ENCODE peak calls at places on chromosome 2, in eight cellular contexts. A is hepatocyte, B is GM23338, H is HCT116, T is PC-3, N is neural progenitor cell, S is SK-N-SH, U is MM.1S. C is an unnamed sample.

GRCh38 chr2:74835831-74836674 is 2.1 kb downstream of the HK2 start:
- DNase-seq in S (peak; percentile 75), N (peak; percentile 75), U (peak; percentile 68), A (peak; percentile 59), T (peak; percentile 80), H (peak; percentile 51), B (peak; percentile 91), C (peak; percentile 61)

GRCh38 chr2:153074207-153074606 is 355.8 kb downstream of the ARL6IP6 start:
- DNase-seq in B (no peak), H (no peak), A (no peak), S (no peak), T (peak; percentile 5), N (no peak), U (no peak), C (peak; percentile 10)

GRCh38 chr2:85838181-85838580 is 50.6 kb downstream of the ST3GAL5 start:
- DNase-seq in H (no peak), B (peak; percentile 79), T (no peak), S (no peak), N (peak; percentile 40), A (no peak), U (no peak), C (no peak)

GRCh38 chr2:12928197-12928596 is 211.5 kb downstream of the TRIB2 start:
- DNase-seq in S (peak; percentile 41), H (no peak), T (peak; percentile 96), N (no peak), A (peak; percentile 8), U (no peak), B (no peak), C (peak; percentile 91)

GRCh38 chr2:159438720-159439353 is 152.3 kb upstream of the WDSUB1 start:
- DNase-seq in H (no peak), S (no peak), T (no peak), A (no peak), U (no peak), N (no peak), B (no peak), C (no peak)

GRCh38 chr2:7034313-7034712 is 117.1 kb downstream of the RNF144A start:
- DNase-seq in U (no peak), B (peak; percentile 49), N (peak; percentile 39), S (peak; percentile 70), A (peak; percentile 35), H (no peak), T (peak; percentile 31), C (peak; percentile 12)

GRCh38 chr2:204321910-204322765 is 223.1 kb upstream of the PARD3B start:
- DNase-seq in B (no peak), S (no peak), N (no peak), A (no peak), U (no peak), H (no peak), T (peak; percentile 85), C (peak; percentile 25)

GRCh38 chr2:222380456-222380855 is 43.9 kb upstream of the SGPP2 start:
- DNase-seq in H (no peak), S (no peak), B (no peak), N (no peak), A (no peak), U (no peak), T (no peak), C (no peak)

GRCh38 chr2:54680397-54681032 is 42.9 kb upstream of the EML6 start:
- DNase-seq in N (no peak), T (peak; percentile 46), H (no peak), S (no peak), B (no peak), A (no peak), U (no peak), C (peak; percentile 68)

GRCh38 chr2:160282063-160282580 is 82.0 kb upstream of the ITGB6 start:
- DNase-seq in A (no peak), U (peak; percentile 10), S (no peak), H (no peak), T (no peak), N (no peak), B (no peak), C (no peak)

GRCh38 chr2:182280128-182280527 is 146.7 kb downstream of the PDE1A start:
- DNase-seq in H (no peak), S (no peak), U (no peak), A (no peak), B (no peak), N (no peak), T (no peak), C (peak; percentile 10)

GRCh38 chr2:241237047-241237446 is 48.6 kb downstream of the ANO7 start:
- DNase-seq in N (no peak), B (no peak), T (no peak), A (no peak), U (no peak), S (no peak), H (no peak), C (no peak)

GRCh38 chr2:23475036-23475435 is 90.1 kb downstream of the KLHL29 start:
- DNase-seq in T (no peak), B (peak; percentile 66), S (no peak), U (no peak), H (no peak), N (peak; percentile 83), A (no peak), C (no peak)

GRCh38 chr2:204260162-204260877 is 285.0 kb upstream of the PARD3B start:
- DNase-seq in A (peak; percentile 90), U (peak; percentile 50), T (peak; percentile 84), B (peak; percentile 96), N (peak; percentile 94), S (peak; percentile 69), H (peak; percentile 65), C (peak; percentile 84)

GRCh38 chr2:64526034-64526433 is 1.9 kb downstream of the AFTPH start:
- DNase-seq in H (no peak), T (no peak), A (no peak), U (no peak), B (no peak), S (no peak), N (no peak), C (no peak)

GRCh38 chr2:275457-275856 is 10.7 kb downstream of the ACP1 start:
- DNase-seq in B (no peak), U (no peak), T (no peak), H (no peak), S (no peak), N (no peak), A (no peak), C (no peak)

GRCh38 chr2:112803691-112804521 is 19.6 kb upstream of the IL1A start:
- DNase-seq in U (no peak), H (no peak), N (no peak), A (peak; percentile 40), T (peak; percentile 96), S (no peak), B (no peak), C (peak; percentile 73)

GRCh38 chr2:189577108-189577507 is 3.5 kb downstream of the SLC40A1 start:
- DNase-seq in A (no peak), T (no peak), N (no peak), B (no peak), U (no peak), S (no peak), H (no peak), C (no peak)

GRCh38 chr2:189581354-189582139 is 961 bp upstream of the SLC40A1 start:
- DNase-seq in A (peak; percentile 53), T (peak; percentile 24), U (no peak), B (peak; percentile 82), N (peak; percentile 50), S (peak; percentile 54), H (no peak), C (no peak)

GRCh38 chr2:189580662-189581353 is at the start of gene SLC40A1:
- DNase-seq in U (peak; percentile 62), S (peak; percentile 95), H (no peak), A (peak; percentile 95), B (peak; percentile 73), T (peak; percentile 61), N (peak; percentile 81), C (peak; percentile 56)

GRCh38 chr2:189578272-189578671 is 2.3 kb downstream of the SLC40A1 start:
- DNase-seq in A (no peak), N (no peak), U (no peak), B (no peak), H (no peak), T (no peak), S (no peak), C (no peak)

GRCh38 chr2:189579585-189579984 is 1.0 kb downstream of the SLC40A1 start:
- DNase-seq in A (peak; percentile 34), H (no peak), N (no peak), S (no peak), U (no peak), T (no peak), B (no peak), C (peak; percentile 26)
- H3K27me3 ChIP-seq in A (no peaks in the 10 kb centered on the region), H (no peaks in the 10 kb centered on the region), N (peaks cover 100% of the 10 kb centered on the region), S (no peaks in the 10 kb centered on the region), U (no peaks in the 10 kb centered on the region), T (no peaks in the 10 kb centered on the region), B (peaks cover 98% of the 10 kb centered on the region), C (peaks cover 35% of the 10 kb centered on the region)

GRCh38 chr2:210496512-210496911 is 20.0 kb upstream of the LANCL1 start:
- DNase-seq in S (no peak), A (no peak), N (no peak), T (no peak), B (no peak), H (no peak), U (no peak), C (no peak)
- TF ChIP-seq EZH2phosphoT487 in S (no peak), A (no peak), N (no peak), T (no peak), B (no peak), H (no peak), U (no peak), C (no peak)

GRCh38 chr2:189585357-189585756 is 4.8 kb upstream of the SLC40A1 start:
- DNase-seq in T (no peak), N (no peak), H (no peak), B (no peak), U (no peak), S (no peak), A (no peak), C (no peak)

GRCh38 chr2:189584662-189585061 is 4.1 kb upstream of the SLC40A1 start:
- DNase-seq in S (no peak), A (no peak), B (no peak), N (no peak), U (no peak), T (no peak), H (no peak), C (no peak)

GRCh38 chr2:189576361-189576760 is 4.2 kb downstream of the SLC40A1 start:
- DNase-seq in S (no peak), B (no peak), H (no peak), A (no peak), N (no peak), T (no peak), U (no peak), C (no peak)

GRCh38 chr2:189582140-189582825 is 1.7 kb upstream of the SLC40A1 start:
- DNase-seq in N (no peak), T (no peak), B (no peak), S (no peak), U (no peak), H (no peak), A (no peak), C (no peak)

DNA sequence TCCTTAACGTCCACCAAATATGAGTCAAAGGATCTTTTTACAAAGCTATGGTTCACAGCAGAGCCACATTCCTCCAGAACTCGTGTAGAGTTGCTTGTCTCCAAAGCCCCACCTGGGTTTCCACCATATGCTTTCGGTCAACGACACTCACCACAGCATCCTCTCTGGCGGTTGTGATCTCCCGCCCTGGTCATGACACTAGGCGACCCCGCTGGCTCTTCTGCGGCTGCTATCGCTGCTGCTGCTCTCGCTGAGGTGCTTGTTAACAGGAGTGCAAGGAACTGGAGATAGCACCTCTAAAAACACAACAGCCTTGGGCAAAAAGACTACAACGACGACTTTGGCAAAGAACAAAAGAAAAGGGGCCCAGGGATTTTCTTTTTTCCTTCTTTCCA is 322 bp downstream of the SLC40A1 start:
- DNase-seq in T (no peak), H (no peak), B (peak; percentile 54), S (peak; percentile 65), N (peak; percentile 45), U (peak; percentile 47), A (peak; percentile 35), C (no peak)
- H3K27me3 ChIP-seq in T (no peaks in the 10 kb centered on the region), H (no peaks in the 10 kb centered on the region), B (peaks cover 100% of the 10 kb centered on the region), S (no peaks in the 10 kb centered on the region), N (peaks cover 100% of the 10 kb centered on the region), U (no peaks in the 10 kb centered on the region), A (no peaks in the 10 kb centered on the region), C (peaks cover 35% of the 10 kb centered on the region)

GRCh38 chr2:20356042-20356441 is 5.4 kb upstream of the PUM2 start:
- DNase-seq in A (no peak), T (peak; percentile 78), U (no peak), N (no peak), S (no peak), B (no peak), H (no peak), C (peak; percentile 65)
- TF ChIP-seq EZH2phosphoT487 in A (no peak), T (no peak), U (no peak), N (no peak), S (no peak), B (no peak), H (no peak), C (no peak)

C was measured in GM23248.